ENCODE peak calls at places on chromosomes 6 and 20, in seven cellular contexts. P is activated T-cell treated with anti-CD3 and anti-CD28 coated beads, Interleukin-2, amount 50 U/mL, for 4 hours; R is stimulated activated CD4-positive, alpha-beta T cell treated with anti-CD3 and anti-CD28 coated beads, Interleukin-4, amount 100 ng/mL, for 4 hours; F is hypothalamus; S is heart right ventricle; Q is stimulated activated CD8-positive, alpha-beta memory T cell treated with anti-CD3 and anti-CD28 coated beads, Interleukin-15, amount 100 ng/mL, for 24 hours; I is adipocyte. G is an unnamed sample.

GRCh38 chr6:9250852-9251251 is 815.5 kb upstream of the SLC35B3 start:
- DNase-seq in P (no peak), R (no peak), F (no peak), S (no peak), Q (no peak), I (peak; percentile 61), G (peak; percentile 57)

GRCh38 chr6:14792118-14792955 is 453.5 kb upstream of the JARID2 start:
- DNase-seq in P (no peak), R (no peak), F (no peak), S (no peak), Q (no peak), I (no peak), G (no peak)

GRCh38 chr6:155171109-155171746 is 92.6 kb upstream of the CLDN20 start:
- DNase-seq in P (peak; percentile 77), R (peak; percentile 92), F (no peak), S (no peak), Q (peak; percentile 42), I (peak; percentile 90), G (no peak)

GRCh38 chr20:8662433-8662954 is 406.4 kb upstream of the PLCB4 start:
- DNase-seq in P (no peak), R (no peak), F (no peak), S (no peak), Q (no peak), I (no peak), G (no peak)

GRCh38 chr20:12976720-12977633 is 31.8 kb upstream of the SPTLC3 start:
- DNase-seq in P (no peak), R (no peak), F (no peak), S (no peak), Q (no peak), I (no peak), G (no peak)

GRCh38 chr20:32126919-32127318 is 17.4 kb downstream of the TM9SF4 start:
- DNase-seq in P (no peak), R (no peak), F (no peak), S (no peak), Q (no peak), I (no peak), G (no peak)

GRCh38 chr6:127338936-127339335 is 4.5 kb downstream of the ECHDC1 start:
- DNase-seq in P (no peak), R (no peak), F (no peak), S (no peak), Q (no peak), I (no peak), G (no peak)

GRCh38 chr6:158255974-158256601 is 56.2 kb upstream of the TULP4 start:
- DNase-seq in P (no peak), R (no peak), F (no peak), S (no peak), Q (no peak), I (no peak), G (no peak)

GRCh38 chr6:109318328-109318876 is 63.9 kb downstream of the CD164 start:
- DNase-seq in P (no peak), R (no peak), F (peak; percentile 48), S (no peak), Q (no peak), I (no peak), G (no peak)

GRCh38 chr6:124368131-124368530 is 564.5 kb downstream of the NKAIN2 start:
- DNase-seq in P (no peak), R (no peak), F (no peak), S (no peak), Q (no peak), I (no peak), G (no peak)

GRCh38 chr6:105372142-105372861 is 30.6 kb downstream of the PREP start:
- DNase-seq in P (no peak), R (no peak), F (no peak), S (no peak), Q (no peak), I (no peak), G (no peak)

GRCh38 chr6:151147118-151147832 is 92.5 kb upstream of the AKAP12 start:
- DNase-seq in P (no peak), R (no peak), F (no peak), S (no peak), Q (no peak), I (no peak), G (no peak)

GRCh38 chr20:1371830-1372539 is 20.9 kb downstream of the FKBP1A start:
- DNase-seq in P (no peak), R (no peak), F (no peak), S (no peak), Q (no peak), I (no peak), G (no peak)

GRCh38 chr6:3390698-3391097 is 66.2 kb downstream of the SLC22A23 start:
- DNase-seq in P (no peak), R (no peak), F (peak; percentile 28), S (peak; percentile 56), Q (no peak), I (peak; percentile 56), G (no peak)

GRCh38 chr6:41375598-41376151 is 40.3 kb downstream of the NCR2 start:
- DNase-seq in P (no peak), R (no peak), F (no peak), S (no peak), Q (no peak), I (no peak), G (no peak)

GRCh38 chr6:52411911-52412310 is 8.2 kb upstream of the EFHC1 start:
- DNase-seq in P (no peak), R (no peak), F (no peak), S (no peak), Q (no peak), I (no peak), G (no peak)

GRCh38 chr6:154991207-154991606 is 3.9 kb upstream of the TIAM2 start:
- DNase-seq in P (no peak), R (no peak), F (no peak), S (no peak), Q (no peak), I (no peak), G (no peak)

GRCh38 chr6:16982827-16983226 is 119.0 kb upstream of the STMND1 start:
- DNase-seq in P (no peak), R (no peak), F (no peak), S (no peak), Q (no peak), I (peak; percentile 80), G (no peak)

GRCh38 chr6:87103977-87104601 is 9.2 kb upstream of the CGA start:
- DNase-seq in P (no peak), R (no peak), F (no peak), S (no peak), Q (no peak), I (no peak), G (no peak)

GRCh38 chr20:4502756-4503155 is 219.0 kb upstream of the PRND start:
- DNase-seq in P (no peak), R (no peak), F (no peak), S (no peak), Q (no peak), I (no peak), G (no peak)

GRCh38 chr6:12148317-12148801 is 136.2 kb downstream of the HIVEP1 start:
- DNase-seq in P (no peak), R (no peak), F (no peak), S (no peak), Q (no peak), I (peak; percentile 60), G (no peak)

GRCh38 chr20:17129089-17129488 is 97.8 kb upstream of the PCSK2 start:
- DNase-seq in P (no peak), R (no peak), F (no peak), S (no peak), Q (no peak), I (no peak), G (no peak)

G was measured in mesothelial cell of epicardium.